ENCODE peak calls at places on chromosome 20, in seven cellular contexts. P is OCI-LY7, H is neuronal stem cell, Y is A549, V is HepG2, Q is PC-3, F is neural progenitor cell. Z is an unnamed sample.

GRCh38 chr20:47825011-47825762 is 39.9 kb upstream of the SULF2 start:
- DNase-seq in Q (no peak), P (peak), F (no peak), H (no peak), Y (no peak), V (no peak), Z (no peak)

GRCh38 chr20:10379761-10380160 is 54.3 kb downstream of the MKKS start:
- DNase-seq in Q (no peak), V (no peak), H (no peak), Y (no peak), P (no peak), F (no peak), Z (no peak)

GRCh38 chr20:1440024-1440423 is 26.6 kb downstream of the NSFL1C start:
- DNase-seq in P (peak), V (peak), Q (peak), H (no peak), F (peak), Y (peak), Z (no peak)

GRCh38 chr20:57211949-57212889 is 54.2 kb downstream of the BMP7 start:
- DNase-seq in H (peak), F (peak), P (no peak), Y (peak), V (peak), Q (peak), Z (peak)

GRCh38 chr20:41001497-41001896 is 27.1 kb upstream of the TOP1 start:
- DNase-seq in H (no peak), P (no peak), F (no peak), Y (no peak), V (no peak), Q (no peak), Z (no peak)

GRCh38 chr20:3339076-3339475 is 68.4 kb downstream of the DNAAF9 start:
- DNase-seq in V (no peak), F (no peak), Y (no peak), P (no peak), H (no peak), Q (no peak), Z (peak)

GRCh38 chr20:21280496-21281016 is 22.6 kb upstream of the XRN2 start:
- DNase-seq in Q (no peak), F (no peak), Y (no peak), V (peak), P (no peak), H (no peak), Z (no peak)

GRCh38 chr20:4160761-4161305 is 145.5 kb upstream of the RNF24 start:
- DNase-seq in V (peak), P (peak), Q (peak), F (peak), H (no peak), Y (no peak), Z (peak)

GRCh38 chr20:16216227-16217210 is 356.7 kb downstream of the KIF16B start:
- DNase-seq in H (no peak), P (no peak), Y (no peak), V (no peak), Q (peak), F (no peak), Z (no peak)

GRCh38 chr20:17998446-17998845 is 29.6 kb downstream of the MGME1 start:
- DNase-seq in Q (no peak), H (no peak), V (no peak), Y (no peak), P (no peak), F (no peak), Z (no peak)
- H3K4me2 ChIP-seq in Q (no peak), H (no peak), V (no peak), Y (no peak), P (no peak), F (no peak), Z (no peak)

GRCh38 chr20:45340951-45341350 is 7.3 kb downstream of the SDC4 start:
- DNase-seq in V (peak), P (no peak), Q (no peak), Y (no peak), F (peak), H (no peak), Z (no peak)

GRCh38 chr20:45342863-45343444 is 5.3 kb downstream of the SDC4 start:
- DNase-seq in P (no peak), H (no peak), V (no peak), Q (no peak), Y (no peak), F (no peak), Z (no peak)

GRCh38 chr20:45340236-45340847 is 7.9 kb downstream of the SDC4 start:
- DNase-seq in P (no peak), F (no peak), V (peak), Y (no peak), Q (no peak), H (no peak), Z (no peak)

GRCh38 chr20:45341939-45342862 is 6.0 kb downstream of the SDC4 start:
- DNase-seq in Q (peak), F (peak), P (no peak), Y (no peak), H (no peak), V (peak), Z (no peak)

DNA sequence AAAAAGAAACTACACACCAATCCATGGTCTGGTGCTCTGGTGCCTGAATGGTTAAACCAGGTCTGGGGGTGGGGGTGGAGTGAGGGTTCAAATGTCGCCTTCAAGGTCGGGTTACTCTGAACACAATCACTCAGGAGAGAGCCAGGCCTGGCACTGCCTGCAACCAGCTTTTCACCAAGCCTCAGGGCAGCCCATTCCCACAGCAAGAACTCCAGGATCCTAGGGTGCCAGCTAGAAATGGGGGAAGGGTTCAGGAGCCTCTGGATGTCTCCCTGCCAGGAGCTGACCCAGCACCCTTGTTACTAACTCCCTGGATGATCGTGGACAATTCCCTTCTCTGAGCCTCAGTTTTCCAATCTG is 6.7 kb downstream of the SDC4 start:
- DNase-seq in H (no peak), Y (no peak), Q (no peak), P (no peak), V (no peak), F (no peak), Z (no peak)
- H3K4me2 ChIP-seq in H (peak), Y (peak), Q (peak), P (no peak), V (peak), F (peak), Z (peak)

DNA sequence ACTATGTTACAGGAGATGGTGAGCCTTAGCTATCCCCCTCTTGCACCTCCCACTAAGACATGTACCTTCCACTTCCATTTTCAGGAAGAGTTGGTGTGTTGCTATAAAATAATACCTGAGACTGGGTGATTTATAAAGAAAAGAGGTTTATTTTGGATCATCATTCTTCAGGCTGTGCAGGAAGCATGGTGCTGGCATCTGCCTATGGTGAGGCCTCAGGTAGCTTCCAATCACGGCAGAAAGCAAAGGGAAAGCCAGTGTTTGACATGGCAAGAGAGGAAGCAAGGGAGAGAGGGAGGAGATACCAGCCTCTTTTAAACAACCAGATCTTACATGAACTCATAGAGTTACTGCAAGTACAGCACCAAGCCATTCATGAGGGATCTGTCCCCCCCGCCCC is 32.2 kb downstream of the GSS start:
- DNase-seq in H (no peak), Q (no peak), Y (no peak), F (no peak), P (no peak), V (no peak), Z (no peak)
- H3K4me2 ChIP-seq in H (no peak), Q (peak), Y (peak), F (no peak), P (no peak), V (no peak), Z (no peak)

DNA sequence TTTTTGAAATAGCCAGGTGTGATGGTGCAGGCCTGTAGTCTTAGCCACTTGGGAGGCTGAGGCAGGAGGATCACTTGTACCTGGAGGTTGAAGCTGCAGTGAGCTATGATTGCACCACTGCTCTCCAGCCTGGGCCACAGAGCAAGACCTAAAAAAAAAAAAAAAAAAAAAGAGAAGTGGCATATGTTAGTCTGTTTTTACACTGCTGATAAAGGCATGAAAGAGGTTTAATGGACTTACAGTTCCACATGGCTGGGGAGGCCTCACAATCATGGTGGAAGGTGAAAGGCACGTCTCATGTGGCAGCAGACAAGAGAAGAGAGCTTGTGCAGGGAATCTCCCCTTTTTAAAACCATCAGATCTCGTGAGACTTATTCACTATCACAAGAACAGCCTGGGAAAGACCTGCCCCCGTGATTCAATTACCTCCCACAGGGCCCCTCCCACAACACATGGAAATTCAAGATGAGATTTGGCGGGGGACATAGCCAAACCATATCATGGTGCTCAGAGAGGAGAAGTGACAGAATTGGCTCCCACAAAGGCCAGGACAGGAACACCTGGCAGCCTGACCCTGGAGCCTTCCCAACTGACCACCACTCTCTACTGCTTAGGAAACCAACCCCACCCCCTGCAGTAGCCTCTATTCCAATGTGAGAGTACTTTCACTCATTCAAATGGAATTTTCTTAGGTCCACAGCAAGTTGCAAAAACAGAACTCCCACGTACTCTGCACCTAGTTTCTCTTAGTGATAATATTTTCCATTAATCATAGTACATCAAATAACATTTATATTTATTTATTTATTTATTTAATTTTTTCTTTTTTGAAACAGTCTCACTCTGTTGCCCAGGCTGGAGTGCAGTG is 29.8 kb downstream of the ARHGAP40 start:
- DNase-seq in F (no peak), P (no peak), H (no peak), V (no peak), Q (no peak), Y (no peak), Z (peak)
- H3K4me2 ChIP-seq in F (no peak), P (no peak), H (no peak), V (no peak), Q (no peak), Y (peak), Z (no peak)

GRCh38 chr20:63652192-63652980 is 838 bp downstream of the STMN3 start:
- DNase-seq in P (no peak), V (peak), Q (no peak), F (peak), Y (no peak), H (no peak), Z (peak)
- H3K4me2 ChIP-seq in P (peak), V (peak), Q (peak), F (peak), Y (peak), H (peak), Z (peak)

GRCh38 chr20:31516166-31516565 is 1.9 kb downstream of the HM13 start:
- DNase-seq in H (no peak), P (no peak), Y (no peak), F (no peak), Q (no peak), V (no peak), Z (no peak)
- H3K4me2 ChIP-seq in H (no peak), P (peak), Y (peak), F (peak), Q (peak), V (peak), Z (peak)

Z was measured in osteoblast.